ENCODE peak calls at places on chromosomes 12 and 14, in four cellular contexts. R, N, D and G are unnamed samples.

GRCh38 chr12:103198499-103198898 is 241.0 kb downstream of the ASCL1 start:
- DNase-seq in N (no peak), R (no peak), D (no peak), G (no peak)

GRCh38 chr14:50532502-50533313 is at the start of gene MAP4K5:
- DNase-seq in R (peak), D (peak), N (peak), G (peak)

GRCh38 chr12:49776413-49776812 is 35.1 kb downstream of the TMBIM6 start:
- DNase-seq in N (peak), R (peak), D (peak), G (peak)

GRCh38 chr14:104115691-104116543 is 22.5 kb upstream of the KIF26A start:
- DNase-seq in D (no peak), R (no peak), N (no peak), G (no peak)

GRCh38 chr14:21978184-21978998 is 304.8 kb upstream of the OR4E1 start:
- DNase-seq in N (peak), R (no peak), D (peak), G (peak)

GRCh38 chr12:111643428-111643826 is 42.3 kb downstream of the BRAP start:
- DNase-seq in N (no peak), R (no peak), D (no peak), G (no peak)

GRCh38 chr14:64459737-64460136 is 5.6 kb upstream of the AKAP5 start:
- DNase-seq in D (no peak), N (no peak), R (no peak), G (no peak)

GRCh38 chr12:92561543-92561899 is 141.3 kb upstream of the PLEKHG7 start:
- DNase-seq in N (peak), D (no peak), R (no peak), G (peak)

GRCh38 chr12:108854453-108855283 is 2.7 kb downstream of the SSH1 start:
- DNase-seq in D (peak), N (peak), R (peak), G (no peak)

GRCh38 chr14:69632154-69632553 is 20.8 kb downstream of the SUSD6 start:
- DNase-seq in D (no peak), R (no peak), N (peak), G (no peak)

GRCh38 chr14:94001501-94002396 is 4.6 kb downstream of the CCDC197 start:
- DNase-seq in R (peak), D (peak), N (peak), G (peak)

GRCh38 chr12:29762637-29763300 is 21.0 kb downstream of the TMTC1 start:
- DNase-seq in R (peak), N (peak), D (no peak), G (no peak)

GRCh38 chr14:105340821-105341408 is 26.4 kb downstream of the PACS2 start:
- DNase-seq in D (no peak), R (no peak), N (no peak), G (no peak)
- H3K27ac ChIP-seq in D (no peak), R (peak), N (no peak), G (peak)

GRCh38 chr12:80709811-80710726 is 2.6 kb downstream of the MYF6 start:
- DNase-seq in D (no peak), N (no peak), R (no peak), G (peak)
- H3K27ac ChIP-seq in D (no peak), N (no peak), R (no peak), G (no peak)

GRCh38 chr12:16184691-16185090 is 92.8 kb downstream of the SLC15A5 start:
- DNase-seq in N (no peak), R (no peak), D (no peak), G (no peak)
- H3K27ac ChIP-seq in N (no peak), R (no peak), D (no peak), G (no peak)

DNA sequence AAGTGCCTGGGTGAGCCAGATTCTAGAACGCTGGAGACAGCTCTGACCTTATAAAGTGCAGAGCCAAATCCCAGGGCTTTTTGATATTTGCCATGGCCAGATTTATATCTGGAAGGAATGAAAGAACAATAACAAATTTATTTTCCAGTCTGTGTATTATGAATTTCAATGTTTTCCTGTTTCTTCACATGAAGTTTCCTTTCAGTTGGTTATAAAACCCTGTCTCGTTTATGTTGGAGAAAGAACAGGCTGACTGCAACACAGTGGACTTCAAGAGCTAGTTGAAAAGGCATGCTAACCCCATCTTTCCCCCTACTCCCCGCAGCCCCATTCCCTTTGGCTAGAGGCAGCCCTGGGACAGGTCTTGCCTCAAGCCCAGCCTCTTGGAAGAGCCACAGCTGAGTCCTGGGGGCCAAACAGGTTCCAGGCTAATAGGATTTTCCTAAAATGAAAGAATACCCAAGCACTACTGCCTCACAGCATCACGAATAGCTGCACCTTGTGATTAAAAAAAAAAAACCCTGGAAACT is 1.7 kb downstream of the FBLN5 start:
- DNase-seq in D (no peak), R (no peak), N (peak), G (no peak)
- H3K27ac ChIP-seq in D (no peak), R (peak), N (peak), G (no peak)

DNA sequence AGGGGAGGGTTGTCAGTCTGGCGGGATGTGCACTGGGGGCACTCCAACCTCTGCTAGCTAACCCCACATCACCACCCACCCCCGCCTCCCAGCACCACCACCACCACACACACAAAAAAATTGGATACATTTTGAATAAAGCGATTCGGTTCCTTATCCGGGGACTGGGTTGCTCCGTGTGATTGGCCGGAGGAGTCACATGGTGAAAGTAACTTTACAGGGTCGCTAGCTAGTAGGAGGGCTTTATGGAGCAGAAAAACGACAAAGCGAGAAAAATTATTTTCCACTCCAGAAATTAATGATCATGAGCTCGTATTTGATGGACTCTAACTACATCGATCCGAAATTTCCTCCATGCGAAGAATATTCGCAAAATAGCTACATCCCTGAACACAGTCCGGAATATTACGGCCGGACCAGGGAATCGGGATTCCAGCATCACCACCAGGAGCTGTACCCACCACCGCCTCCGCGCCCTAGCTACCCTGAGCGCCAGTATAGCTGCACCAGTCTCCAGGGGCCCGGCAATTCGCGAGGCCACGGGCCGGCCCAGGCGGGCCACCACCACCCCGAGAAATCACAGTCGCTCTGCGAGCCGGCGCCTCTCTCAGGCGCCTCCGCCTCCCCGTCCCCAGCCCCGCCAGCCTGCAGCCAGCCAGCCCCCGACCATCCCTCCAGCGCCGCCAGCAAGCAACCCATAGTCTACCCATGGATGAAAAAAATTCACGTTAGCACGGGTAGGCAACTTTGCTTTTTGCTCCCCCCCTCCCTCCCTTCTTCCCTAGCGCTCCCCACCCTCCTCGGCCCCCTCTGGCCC is at the start of gene HOXC4:
- DNase-seq in D (no peak), R (no peak), N (peak), G (peak)
- H3K27ac ChIP-seq in D (no peak), R (no peak), N (peak), G (no peak)